ENCODE peak calls at places on chromosomes 3 and 15, in nine cellular contexts. G is esophagus muscularis mucosa, J is uterus, A is adrenal gland, E is heart left ventricle, Y is IMR-90, K is sigmoid colon, N is A549, D is stomach. C is an unnamed sample.

GRCh38 chr3:27311400-27311799 is 57.8 kb downstream of the NEK10 start:
- DNase-seq in Y (peak), A (no peak), N (peak), D (no peak), J (no peak), K (no peak), E (no peak), G (no peak), C (no peak)

GRCh38 chr3:175338775-175339535 is 479.8 kb downstream of the NAALADL2 start:
- DNase-seq in D (peak), G (no peak), E (no peak), K (no peak), N (peak), Y (peak), J (no peak), A (no peak), C (no peak)

GRCh38 chr15:83890584-83890983 is 236.7 kb downstream of the ADAMTSL3 start:
- DNase-seq in G (no peak), Y (no peak), J (peak), A (no peak), K (peak), D (no peak), E (no peak), N (no peak), C (no peak)

GRCh38 chr15:50151468-50151867 is 30.5 kb upstream of the SLC27A2 start:
- DNase-seq in K (no peak), Y (no peak), N (no peak), J (no peak), G (no peak), E (no peak), A (no peak), D (no peak), C (no peak)

GRCh38 chr15:75904241-75904631 is 558 bp downstream of the FBXO22 start:
- DNase-seq in N (peak), J (peak), G (no peak), K (no peak), Y (peak), D (peak), A (peak), E (no peak), C (peak)

GRCh38 chr3:72830452-72831217 is 17.6 kb downstream of the SHQ1 start:
- DNase-seq in E (no peak), D (no peak), N (no peak), Y (peak), G (no peak), J (no peak), A (no peak), K (no peak), C (no peak)

GRCh38 chr15:48358229-48358641 is 27.0 kb downstream of the DUT start:
- DNase-seq in D (no peak), G (no peak), Y (peak), E (no peak), K (no peak), N (peak), J (no peak), A (no peak), C (no peak)

GRCh38 chr3:134018406-134018805 is 11.3 kb downstream of the SLCO2A1 start:
- DNase-seq in E (no peak), Y (no peak), J (no peak), K (peak), D (no peak), N (no peak), A (no peak), G (no peak), C (no peak)

GRCh38 chr3:196979545-196979944 is 10.9 kb upstream of the PIGZ start:
- DNase-seq in K (no peak), G (no peak), A (peak), E (no peak), D (peak), J (no peak), Y (peak), N (no peak), C (peak)

GRCh38 chr3:129597792-129598381 is 8.6 kb downstream of the PLXND1 start:
- DNase-seq in D (no peak), K (no peak), N (no peak), G (no peak), J (no peak), E (no peak), Y (peak), A (no peak), C (no peak)

GRCh38 chr3:195587824-195588223 is 4.1 kb upstream of the APOD start:
- DNase-seq in K (no peak), G (no peak), A (no peak), D (no peak), Y (no peak), E (no peak), J (no peak), N (no peak), C (no peak)

GRCh38 chr3:121748638-121749275 is 784 bp downstream of the GOLGB1 start:
- DNase-seq in E (no peak), N (no peak), J (no peak), Y (peak), D (peak), K (no peak), A (peak), G (no peak), C (no peak)

GRCh38 chr3:98545940-98546339 is 14.2 kb downstream of the GPR15 start:
- DNase-seq in A (no peak), Y (no peak), E (no peak), G (no peak), K (no peak), N (no peak), D (no peak), J (no peak), C (no peak)

GRCh38 chr3:140316895-140317400 is 360.9 kb upstream of the TRIM42 start:
- DNase-seq in D (no peak), Y (no peak), G (no peak), E (no peak), K (no peak), A (no peak), J (no peak), N (no peak), C (no peak)

GRCh38 chr3:174287601-174288180 is 571.4 kb upstream of the NAALADL2 start:
- DNase-seq in Y (no peak), N (no peak), A (no peak), E (no peak), G (no peak), K (no peak), D (no peak), J (no peak), C (no peak)

GRCh38 chr3:47293822-47294221 is 11.1 kb downstream of the KLHL18 start:
- DNase-seq in D (no peak), Y (no peak), E (no peak), K (no peak), J (no peak), N (no peak), G (no peak), A (no peak), C (no peak)

GRCh38 chr15:64851503-64851840 is 9.8 kb downstream of the PLEKHO2 start:
- DNase-seq in J (peak), N (no peak), Y (peak), A (no peak), K (peak), D (no peak), E (no peak), G (no peak), C (no peak)

GRCh38 chr3:56919797-56920195 is 118.0 kb upstream of the ARHGEF3 start:
- DNase-seq in G (no peak), E (no peak), Y (no peak), J (no peak), D (no peak), N (no peak), A (no peak), K (no peak), C (no peak)

GRCh38 chr3:52530918-52531635 is 2.6 kb downstream of the NT5DC2 start:
- DNase-seq in G (no peak), D (peak), N (no peak), A (peak), E (peak), Y (no peak), J (no peak), K (peak), C (peak)

GRCh38 chr3:141845407-141846049 is 30.9 kb upstream of the ATP1B3 start:
- DNase-seq in N (no peak), Y (no peak), A (no peak), J (no peak), E (no peak), D (no peak), G (no peak), K (no peak), C (no peak)

GRCh38 chr15:47466357-47466756 is 250.9 kb upstream of the SEMA6D start:
- DNase-seq in Y (peak), D (no peak), G (no peak), N (no peak), K (no peak), A (no peak), E (no peak), J (no peak), C (no peak)

GRCh38 chr15:99446565-99447496 is 119.0 kb upstream of the MEF2A start:
- DNase-seq in D (peak), G (peak), Y (no peak), K (peak), N (no peak), J (no peak), E (no peak), A (no peak), C (no peak)

GRCh38 chr15:25239471-25240345 is 199.1 kb downstream of the UBE3A start:
- DNase-seq in K (peak), A (no peak), J (no peak), G (no peak), E (peak), Y (no peak), D (no peak), N (no peak), C (peak)

GRCh38 chr3:56795807-56796185 is 6.0 kb downstream of the ARHGEF3 start:
- DNase-seq in N (no peak), J (no peak), G (no peak), A (no peak), Y (no peak), D (no peak), K (peak), E (no peak), C (no peak)

GRCh38 chr3:195100903-195101591 is 169.9 kb downstream of the XXYLT1 start:
- DNase-seq in J (no peak), E (peak), A (peak), G (no peak), N (no peak), K (no peak), D (peak), Y (peak), C (peak)

GRCh38 chr3:30292192-30292893 is 314.1 kb upstream of the TGFBR2 start:
- DNase-seq in E (no peak), K (no peak), A (no peak), G (no peak), N (peak), D (no peak), Y (peak), J (no peak), C (no peak)

GRCh38 chr15:74725241-74725774 is at the start of gene CYP1A1:
- DNase-seq in D (peak), J (no peak), G (no peak), A (peak), K (no peak), N (no peak), E (no peak), Y (no peak), C (no peak)

GRCh38 chr3:31920310-31920709 is 60.8 kb downstream of the OSBPL10 start:
- DNase-seq in N (no peak), A (no peak), D (no peak), G (no peak), E (no peak), J (no peak), Y (no peak), K (no peak), C (no peak)

GRCh38 chr3:31921833-31922232 is 59.2 kb downstream of the OSBPL10 start:
- DNase-seq in E (no peak), G (no peak), N (no peak), A (no peak), Y (no peak), D (no peak), J (no peak), K (no peak), C (no peak)

GRCh38 chr3:31917303-31917903 is 63.7 kb downstream of the OSBPL10 start:
- DNase-seq in D (no peak), A (no peak), K (no peak), N (no peak), G (no peak), E (no peak), J (no peak), Y (no peak), C (no peak)

GRCh38 chr3:31918179-31919165 is 62.6 kb downstream of the OSBPL10 start:
- DNase-seq in Y (no peak), E (no peak), N (no peak), K (no peak), J (no peak), A (no peak), G (no peak), D (no peak), C (no peak)

DNA sequence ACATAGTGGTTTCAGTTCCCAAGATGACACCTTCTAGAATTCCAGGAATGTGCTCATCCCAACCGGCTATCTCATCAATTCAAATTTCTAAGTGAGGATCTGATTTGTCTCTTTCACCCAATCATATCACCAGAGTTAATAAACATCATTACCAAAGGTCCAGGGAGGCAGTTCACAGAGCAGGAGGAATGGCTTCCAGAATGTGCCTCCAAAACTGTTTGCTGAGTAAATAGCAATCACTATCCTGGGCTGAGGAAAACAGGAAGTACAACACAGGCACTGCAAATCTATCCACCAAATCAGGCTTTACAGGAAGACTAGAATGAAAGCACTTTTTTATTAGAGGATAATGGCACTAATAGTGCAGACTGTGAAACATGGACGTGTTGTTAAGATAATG is 61.5 kb downstream of the OSBPL10 start:
- DNase-seq in G (no peak), J (no peak), D (no peak), A (no peak), K (no peak), Y (no peak), E (no peak), N (no peak), C (no peak)
- H3K4me3 ChIP-seq in G (no peak), J (no peak), D (no peak), A (no peak), K (no peak), Y (no peak), E (no peak), N (no peak), C (no peak)

GRCh38 chr3:40477671-40478070 is 749 bp downstream of the ZNF619 start:
- DNase-seq in K (no peak), A (no peak), J (no peak), N (no peak), E (no peak), Y (no peak), D (no peak), G (no peak), C (no peak)

DNA sequence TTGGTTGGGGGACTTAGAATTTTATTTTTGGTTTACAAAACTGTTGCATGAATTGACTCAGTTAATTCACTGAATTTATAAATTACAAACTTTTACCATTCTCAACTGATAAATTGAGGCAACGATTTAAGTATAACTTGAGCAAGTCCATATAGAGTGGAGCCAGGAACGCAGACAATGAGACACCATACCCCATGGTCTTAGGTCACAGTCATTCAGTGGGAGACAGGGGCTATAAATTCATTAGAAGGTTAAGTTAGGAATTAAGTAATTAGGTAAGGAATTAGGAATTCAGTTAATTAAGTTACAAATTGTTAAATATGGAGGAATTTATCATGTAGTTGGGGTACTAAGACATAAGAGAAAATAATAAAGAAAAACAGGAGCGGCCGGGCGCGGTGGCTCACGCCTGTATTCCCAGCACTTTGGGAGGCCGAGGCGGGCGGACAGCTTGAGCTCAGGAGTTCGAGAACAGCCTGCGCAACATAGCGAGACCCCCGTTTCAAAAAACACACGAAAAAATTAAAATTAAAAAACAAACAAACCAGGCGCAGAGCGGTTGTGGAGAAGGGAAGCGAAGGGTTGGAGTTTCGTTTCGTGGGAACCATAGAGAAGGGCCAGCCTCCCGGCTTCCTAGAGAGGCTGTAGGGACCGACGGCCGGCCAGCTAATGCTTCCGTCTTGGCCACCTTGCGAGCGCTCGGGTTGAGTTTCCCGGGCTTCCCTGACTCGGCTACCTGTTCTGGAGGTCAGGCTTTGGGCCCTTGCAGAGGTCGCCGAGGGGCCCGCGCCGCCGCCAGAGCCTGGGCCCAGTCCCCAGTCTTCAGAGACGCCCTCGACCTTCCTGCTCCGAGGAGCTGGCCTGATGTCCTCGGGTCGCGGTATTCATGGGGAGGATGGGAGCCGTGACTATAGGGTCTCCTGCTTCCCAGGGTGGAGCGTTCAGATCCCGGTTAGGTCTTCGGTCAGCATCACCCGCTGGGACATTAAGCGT is at the start of gene ZNF619:
- DNase-seq in K (peak), E (peak), D (peak), G (peak), Y (peak), J (peak), N (peak), A (peak), C (peak)
- TF ChIP-seq POLR2A in K (no peak), E (no peak), D (no peak), G (no peak), Y (peak), J (no peak), N (peak), A (no peak), C (no peak)

DNA sequence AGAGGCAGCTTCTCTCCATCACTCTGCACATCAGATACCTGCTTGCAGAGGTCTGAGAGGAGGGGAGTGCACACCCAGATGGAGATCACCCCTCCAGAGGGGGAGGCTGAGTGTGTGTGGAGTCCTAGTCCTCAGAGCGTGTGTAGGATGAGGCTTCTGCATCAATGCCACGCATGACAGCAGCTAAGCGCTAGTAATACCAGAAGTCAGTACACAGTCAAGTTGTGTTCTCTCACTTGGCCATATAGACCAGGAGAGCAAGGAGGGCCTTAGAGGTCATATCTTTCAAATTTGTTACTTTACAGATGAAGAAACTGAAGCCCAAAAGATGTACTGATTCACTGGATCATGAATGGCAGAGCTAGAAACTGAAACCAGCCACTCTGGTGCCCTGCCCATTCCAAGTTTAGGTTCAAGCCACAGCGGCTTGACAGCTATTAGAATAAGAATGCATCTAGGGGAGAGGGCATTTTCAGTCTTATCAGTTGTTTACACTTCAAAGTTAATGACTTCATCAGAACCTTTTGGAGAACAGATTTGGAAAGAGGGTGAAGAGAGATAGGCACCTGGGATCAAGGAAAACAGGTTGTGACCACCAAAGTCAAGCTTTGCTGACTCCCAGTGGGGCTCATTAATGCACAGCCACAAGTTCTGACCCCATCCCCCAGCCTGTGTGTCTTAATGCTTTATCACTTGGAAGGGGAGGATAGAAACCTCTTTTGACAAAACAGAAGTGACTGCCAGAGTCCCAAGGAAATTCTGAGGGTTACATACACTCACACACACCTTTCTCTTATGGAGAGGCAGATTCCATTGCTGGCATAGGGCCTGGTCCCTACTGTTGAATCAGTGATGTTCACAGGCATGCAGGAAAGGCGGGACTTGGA is 310.3 kb downstream of the CHST2 start:
- DNase-seq in J (no peak), N (no peak), A (no peak), E (peak), Y (peak), G (no peak), K (no peak), D (no peak), C (no peak)
- H3K27ac ChIP-seq in J (no peak), N (no peak), A (no peak), E (no peak), Y (no peak), G (no peak), K (no peak), D (no peak), C (peak)

GRCh38 chr3:53665606-53666005 is 171.2 kb downstream of the CACNA1D start:
- DNase-seq in G (no peak), K (no peak), A (no peak), Y (no peak), N (no peak), E (no peak), D (no peak), J (no peak), C (no peak)
- H3K4me3 ChIP-seq in G (no peak), K (no peak), A (no peak), Y (no peak), N (no peak), E (no peak), D (no peak), J (no peak), C (no peak)

DNA sequence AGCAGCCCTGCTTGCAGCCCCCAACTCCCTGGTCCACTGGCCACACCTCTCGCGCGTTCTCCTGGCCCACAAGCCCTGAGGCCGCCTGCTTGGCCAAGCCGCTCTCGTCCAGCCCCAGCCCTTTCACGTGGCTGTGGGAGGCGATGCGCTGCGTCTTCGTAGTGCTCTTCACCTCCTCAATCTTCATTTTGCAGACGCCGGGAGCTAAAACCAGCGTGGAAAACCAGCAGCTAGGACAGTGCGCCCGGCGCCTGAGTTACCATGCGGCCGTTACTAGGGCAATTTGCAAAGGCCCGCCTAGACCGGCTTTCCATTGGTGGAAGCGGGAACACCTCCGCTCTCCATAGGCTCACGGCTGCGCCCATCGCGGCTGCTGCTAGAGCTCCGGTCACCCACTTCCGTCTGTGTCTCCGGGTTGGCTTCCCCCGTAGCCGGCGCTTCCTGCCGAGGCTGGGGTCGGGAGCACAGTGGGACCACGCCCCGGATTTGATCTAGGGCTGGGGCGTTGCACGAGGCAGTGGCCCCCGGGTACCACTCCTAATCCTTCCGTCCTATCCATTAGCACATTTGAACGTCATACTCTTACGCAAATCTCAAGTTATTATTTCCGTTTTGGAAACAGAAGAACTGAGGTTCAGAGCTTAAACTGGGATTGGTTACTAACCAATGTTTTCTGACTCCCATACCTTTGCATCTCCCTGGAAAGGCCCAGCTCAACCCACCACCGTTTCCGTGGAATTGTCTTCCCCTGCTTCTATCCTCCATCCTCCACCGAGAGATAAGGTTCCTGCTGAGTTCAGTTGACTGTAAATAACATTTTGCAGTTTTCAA is at the start of gene RUVBL1:
- DNase-seq in Y (peak), G (peak), J (peak), N (peak), E (peak), A (peak), D (peak), K (peak), C (peak)
- TF ChIP-seq POLR2A in Y (peak), G (no peak), J (peak), N (peak), E (no peak), A (peak), D (no peak), K (peak), C (peak)